ENCODE peak calls at places on chromosomes 5 and 9, in four cellular contexts. O, K, W and P are unnamed samples.

GRCh38 chr9:1053848-1054365 is 3.8 kb downstream of the DMRT2 start:
- DNase-seq in O (peak; percentile 45), K (no peak), W (no peak), P (no peak)

GRCh38 chr9:19116391-19116790 is 10.9 kb downstream of the PLIN2 start:
- DNase-seq in W (peak; percentile 64), O (no peak), K (no peak), P (no peak)

GRCh38 chr5:122354293-122354692 is 42.3 kb downstream of the SNCAIP start:
- DNase-seq in K (no peak), O (peak; percentile 75), W (no peak), P (no peak)

GRCh38 chr5:141507387-141508091 is 18.7 kb downstream of the PCDHGC5 start:
- DNase-seq in O (no peak), W (peak; percentile 94), K (no peak), P (no peak)

GRCh38 chr5:16418471-16418922 is 47.1 kb downstream of the ZNF622 start:
- DNase-seq in O (no peak), K (no peak), W (no peak), P (no peak)

GRCh38 chr5:69444127-69444754 is 29.3 kb downstream of the MARVELD2 start:
- DNase-seq in O (no peak), K (no peak), W (no peak), P (no peak)

GRCh38 chr5:83364322-83365299 is 106.9 kb upstream of the VCAN start:
- DNase-seq in W (no peak), K (no peak), O (no peak), P (no peak)

GRCh38 chr9:107060026-107060425 is 197.1 kb downstream of the ZNF462 start:
- DNase-seq in O (no peak), K (no peak), W (no peak), P (no peak)

GRCh38 chr5:89556215-89557009 is 673.4 kb upstream of the MEF2C start:
- DNase-seq in K (no peak), W (peak; percentile 83), O (no peak), P (no peak)

GRCh38 chr5:116071211-116071610 is 13.6 kb upstream of the COMMD10 start:
- DNase-seq in K (no peak), O (no peak), W (no peak), P (no peak)

GRCh38 chr5:159324097-159324760 is 6.1 kb downstream of the IL12B start:
- DNase-seq in O (no peak), K (no peak), W (peak; percentile 90), P (no peak)

GRCh38 chr5:88594441-88594840 is 288.5 kb downstream of the MEF2C start:
- DNase-seq in W (no peak), K (no peak), O (no peak), P (no peak)